ENCODE peak calls at places on chromosomes 3 and 15, in four cellular contexts. I, B, X and V are unnamed samples.

GRCh38 chr3:129573493-129573892 is 30.5 kb downstream of the H1-8 start:
- DNase-seq in I (no peak), B (no peak), X (no peak), V (no peak)

GRCh38 chr3:5731100-5731499 is 543.6 kb downstream of the EDEM1 start:
- DNase-seq in I (no peak), B (no peak), X (peak; percentile 36), V (no peak)

GRCh38 chr3:68751883-68752282 is 180.5 kb downstream of the TAFA4 start:
- DNase-seq in I (no peak), X (no peak), B (no peak), V (no peak)

GRCh38 chr3:196335004-196335403 is 3.2 kb downstream of the TM4SF19 start:
- DNase-seq in X (no peak), B (no peak), I (no peak), V (no peak)

GRCh38 chr15:46815765-46816164 is 901.5 kb upstream of the SEMA6D start:
- DNase-seq in X (no peak), I (no peak), B (no peak), V (no peak)

GRCh38 chr15:40272713-40273056 is 10.2 kb downstream of the ANKRD63 start:
- DNase-seq in I (no peak), B (no peak), X (no peak), V (peak; percentile 27)

GRCh38 chr15:96322401-96323249 is 7.9 kb upstream of the NR2F2 start:
- DNase-seq in I (peak; percentile 85), B (no peak), X (no peak), V (no peak)

GRCh38 chr3:106813742-106814141 is 563.5 kb upstream of the CCDC54 start:
- DNase-seq in I (no peak), X (no peak), B (no peak), V (no peak)

GRCh38 chr3:109275702-109276293 is 40.5 kb downstream of the DPPA2 start:
- DNase-seq in I (peak; percentile 63), X (peak; percentile 32), B (no peak), V (peak; percentile 42)

GRCh38 chr3:13896473-13897154 is 16.7 kb upstream of the WNT7A start:
- DNase-seq in B (peak; percentile 16), X (peak; percentile 83), I (peak; percentile 55), V (peak; percentile 70)

GRCh38 chr3:184652465-184652864 is 59.4 kb downstream of the MAGEF1 start:
- DNase-seq in I (no peak), B (no peak), X (no peak), V (no peak)

GRCh38 chr3:140023616-140024530 is 88.9 kb downstream of the CLSTN2 start:
- DNase-seq in B (no peak), X (no peak), I (no peak), V (no peak)

GRCh38 chr3:21779909-21780308 is 28.9 kb upstream of the ZNF385D start:
- DNase-seq in X (no peak), I (no peak), B (no peak), V (no peak)

GRCh38 chr3:27826448-27826847 is 104.3 kb upstream of the EOMES start:
- DNase-seq in X (no peak), B (no peak), I (no peak), V (no peak)

GRCh38 chr15:57731543-57732103 is 25.1 kb downstream of the POLR2M start:
- DNase-seq in X (no peak), I (no peak), B (no peak), V (no peak)

GRCh38 chr3:170640737-170641171 is 54.9 kb upstream of the SLC7A14 start:
- DNase-seq in I (no peak), X (peak; percentile 10), B (no peak), V (no peak)

GRCh38 chr3:37137516-37137915 is 36.9 kb downstream of the LRRFIP2 start:
- DNase-seq in I (no peak), B (no peak), X (no peak), V (no peak)

GRCh38 chr15:82045179-82045891 is 483 bp downstream of the MEX3B start:
- DNase-seq in I (peak; percentile 68), B (no peak), X (peak; percentile 58), V (no peak)

GRCh38 chr3:146382386-146382785 is 87.0 kb downstream of the PLSCR2 start:
- DNase-seq in X (no peak), I (no peak), B (no peak), V (peak; percentile 5)

GRCh38 chr3:139123377-139124095 is 78.8 kb upstream of the PRR23C start:
- DNase-seq in B (no peak), I (peak; percentile 35), X (no peak), V (no peak)

GRCh38 chr3:65855370-65856100 is 183.2 kb downstream of the MAGI1 start:
- DNase-seq in B (no peak), X (no peak), I (no peak), V (peak; percentile 54)

GRCh38 chr3:186614597-186615483 is 2.0 kb downstream of the AHSG start:
- DNase-seq in I (peak; percentile 93), X (peak; percentile 81), B (peak; percentile 36), V (peak; percentile 70)

GRCh38 chr15:71651750-71652186 is 158.6 kb upstream of the NR2E3 start:
- DNase-seq in B (peak; percentile 12), X (peak; percentile 30), I (peak; percentile 53), V (peak; percentile 57)

GRCh38 chr15:70323111-70323851 is 225.6 kb upstream of the TLE3 start:
- DNase-seq in I (peak; percentile 42), B (no peak), X (no peak), V (no peak)

GRCh38 chr3:129558772-129559564 is 16.0 kb downstream of the H1-8 start:
- DNase-seq in B (no peak), X (peak; percentile 30), I (no peak), V (peak; percentile 74)

GRCh38 chr3:142977399-142977728 is 13.9 kb upstream of the PAQR9 start:
- DNase-seq in B (no peak), X (no peak), I (no peak), V (no peak)

GRCh38 chr3:58063022-58063421 is 54.8 kb downstream of the FLNB start:
- DNase-seq in X (no peak), B (no peak), I (no peak), V (no peak)

GRCh38 chr15:73704869-73705645 is 20.9 kb downstream of the CD276 start:
- DNase-seq in X (peak; percentile 76), I (peak; percentile 87), B (no peak), V (peak; percentile 47)

GRCh38 chr15:89335289-89336041 is 841 bp upstream of the POLG start:
- DNase-seq in X (no peak), I (peak; percentile 73), B (no peak), V (peak; percentile 10)

GRCh38 chr3:166425900-166426611 is 588.8 kb upstream of the BCHE start:
- DNase-seq in X (no peak), B (no peak), I (peak; percentile 44), V (peak; percentile 1)

GRCh38 chr3:156445117-156445968 is 109.6 kb downstream of the SSR3 start:
- DNase-seq in I (no peak), B (no peak), X (no peak), V (no peak)
- TF ChIP-seq CBX5 in I (no peak), B (no peak), X (no peak), V (no peak)

DNA sequence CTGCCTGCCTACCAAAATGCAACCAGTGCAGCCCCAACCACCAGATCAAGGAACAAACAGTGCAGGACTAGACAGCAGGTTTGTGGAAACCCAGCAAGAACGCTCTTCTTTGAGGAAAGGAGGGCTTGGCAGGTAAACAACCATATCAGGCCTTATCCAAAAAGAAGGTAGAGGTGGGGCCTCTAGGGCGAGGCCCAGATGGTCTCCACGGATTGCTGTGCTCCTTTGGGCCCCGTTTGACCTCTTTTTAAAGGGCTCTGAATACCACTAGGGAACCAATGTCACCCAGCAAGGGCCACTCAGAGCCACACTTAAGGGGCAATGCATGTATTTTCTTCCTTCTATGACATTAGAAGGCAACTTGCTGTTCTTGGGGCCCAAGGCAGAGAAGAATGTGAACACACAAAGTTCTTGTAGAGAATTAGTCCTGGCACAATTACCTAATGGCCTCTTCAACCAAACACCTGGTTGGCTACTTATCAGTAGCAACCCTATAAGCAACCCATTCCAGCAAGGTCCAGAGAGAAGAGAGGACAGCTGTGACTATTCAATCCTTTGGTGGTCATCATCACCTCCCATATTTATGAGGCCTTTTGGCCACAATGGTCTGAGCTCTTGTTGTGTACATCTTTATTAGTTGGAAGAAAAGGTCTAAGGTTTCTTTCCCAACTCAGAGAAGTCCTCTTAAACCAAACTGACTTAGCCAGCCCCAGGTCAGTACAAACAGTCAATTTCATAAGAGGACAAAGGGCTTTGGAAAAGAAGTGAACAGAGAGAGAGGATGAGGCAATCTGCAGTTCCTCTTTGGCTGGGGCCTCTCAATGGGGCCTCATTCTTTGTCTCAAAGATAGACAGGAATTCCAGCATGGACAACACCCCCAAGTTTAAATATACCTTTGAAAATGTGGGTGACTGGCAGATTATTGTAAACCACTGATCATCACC is 36.0 kb downstream of the FOXP1 start:
- DNase-seq in I (no peak), X (peak; percentile 55), B (no peak), V (peak; percentile 90)
- TF ChIP-seq CBX5 in I (no peak), X (no peak), B (no peak), V (no peak)

DNA sequence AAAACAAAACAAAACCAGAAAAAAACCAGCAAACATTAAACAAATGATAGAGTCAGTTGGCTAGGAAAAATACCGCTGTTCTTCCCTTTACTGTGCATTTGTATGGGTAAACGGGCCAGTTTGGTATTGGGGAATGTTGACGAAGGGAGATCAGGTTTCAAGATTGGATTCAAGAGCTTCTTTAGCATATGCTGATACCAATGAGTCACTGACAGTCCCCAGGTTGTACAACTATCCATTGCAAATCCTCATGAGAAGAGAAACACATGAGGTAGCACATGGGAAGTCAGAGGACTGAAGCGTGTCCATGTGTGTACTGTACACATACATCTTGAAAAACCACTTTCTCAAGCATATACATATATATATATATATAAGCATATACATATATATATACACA is 25.6 kb downstream of the TIGIT start:
- DNase-seq in B (no peak), X (no peak), I (no peak), V (peak; percentile 54)
- TF ChIP-seq CBX5 in B (no peak), X (no peak), I (no peak), V (no peak)

DNA sequence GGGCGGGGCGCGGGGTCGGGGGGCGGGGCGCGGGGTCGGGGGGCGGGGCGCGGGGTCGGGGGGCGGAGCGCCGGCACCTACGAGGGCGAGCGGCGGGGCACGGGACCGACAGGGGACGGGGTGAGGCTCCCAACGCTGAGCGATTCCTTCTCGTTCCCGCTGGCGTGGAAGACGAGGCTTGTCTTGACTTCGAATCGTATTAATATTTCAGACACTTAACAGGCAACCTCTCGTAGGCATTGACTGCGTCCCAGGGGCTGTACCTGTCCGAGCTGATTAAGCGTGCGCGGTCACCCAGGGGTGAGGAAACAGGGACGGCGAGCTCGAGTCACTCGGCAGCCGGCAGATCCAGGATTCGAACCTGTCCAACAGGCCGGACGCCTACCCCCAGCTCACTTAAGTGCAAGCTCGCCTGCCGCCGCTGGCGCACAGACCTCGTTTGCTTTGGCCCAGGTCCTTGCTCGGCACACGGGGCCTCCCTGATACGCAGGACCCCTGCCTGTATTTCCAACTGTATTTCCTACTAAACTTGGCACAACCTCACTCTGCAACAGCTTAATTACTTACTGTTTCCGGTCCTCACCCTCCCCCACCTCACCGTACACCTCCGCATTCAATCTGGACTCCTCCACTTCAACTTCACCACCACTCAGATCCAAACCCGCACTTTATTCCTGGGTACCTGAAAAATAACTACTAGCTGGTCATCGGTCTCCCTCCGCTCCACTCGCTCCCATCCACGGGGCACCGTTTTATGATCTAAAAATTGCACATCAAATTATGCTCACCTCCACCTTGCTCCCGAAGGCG is 680 bp upstream of the ZXDC start:
- DNase-seq in I (peak; percentile 67), B (no peak), X (peak; percentile 59), V (no peak)
- TF ChIP-seq CBX5 in I (no peak), B (no peak), X (no peak), V (no peak)